ENCODE peak calls at places on chromosome 12, in seven cellular contexts. One of them, this sample, is unnamed.

GRCh38 chr12:32454075-32454474 is 54.7 kb downstream of the FGD4 start:
- DNase-seq in HepG2: no peak
- DNase-seq in H1: no peak
- DNase-seq in SK-N-SH: no peak
- DNase-seq in HCT116: peak
- DNase-seq in K562: no peak
- DNase-seq in GM12878: no peak
- DNase-seq in this sample: no peak

GRCh38 chr12:68374315-68374982 is 42.3 kb upstream of the MDM1 start:
- DNase-seq in SK-N-SH: no peak
- DNase-seq in H1: no peak
- DNase-seq in HCT116: no peak
- DNase-seq in HepG2: no peak
- DNase-seq in GM12878: peak
- DNase-seq in K562: no peak
- DNase-seq in this sample: peak

GRCh38 chr12:92210062-92210461 is 64.4 kb upstream of the BTG1 start:
- DNase-seq in GM12878: peak
- DNase-seq in H1: no peak
- DNase-seq in HepG2: no peak
- DNase-seq in K562: no peak
- DNase-seq in SK-N-SH: no peak
- DNase-seq in HCT116: no peak
- DNase-seq in this sample: no peak

GRCh38 chr12:59151243-59151642 is 230.9 kb upstream of the LRIG3 start:
- DNase-seq in HepG2: no peak
- DNase-seq in HCT116: no peak
- DNase-seq in K562: no peak
- DNase-seq in GM12878: no peak
- DNase-seq in H1: no peak
- DNase-seq in SK-N-SH: no peak
- DNase-seq in this sample: no peak

GRCh38 chr12:96255077-96255476 is 60.9 kb downstream of the ELK3 start:
- DNase-seq in HepG2: no peak
- DNase-seq in K562: no peak
- DNase-seq in SK-N-SH: no peak
- DNase-seq in HCT116: no peak
- DNase-seq in GM12878: no peak
- DNase-seq in H1: peak
- DNase-seq in this sample: no peak

GRCh38 chr12:119423285-119423684 is 88.8 kb downstream of the CCDC60 start:
- DNase-seq in GM12878: no peak
- DNase-seq in HepG2: no peak
- DNase-seq in H1: peak
- DNase-seq in K562: peak
- DNase-seq in SK-N-SH: peak
- DNase-seq in HCT116: peak
- DNase-seq in this sample: no peak

GRCh38 chr12:114676142-114676741 is 7.7 kb downstream of the TBX3 start:
- DNase-seq in SK-N-SH: no peak
- DNase-seq in HCT116: no peak
- DNase-seq in HepG2: no peak
- DNase-seq in K562: no peak
- DNase-seq in H1: no peak
- DNase-seq in GM12878: no peak
- DNase-seq in this sample: no peak

GRCh38 chr12:41151789-41152188 is 36.3 kb upstream of the PDZRN4 start:
- DNase-seq in GM12878: no peak
- DNase-seq in HCT116: no peak
- DNase-seq in H1: no peak
- DNase-seq in K562: no peak
- DNase-seq in SK-N-SH: no peak
- DNase-seq in HepG2: no peak
- DNase-seq in this sample: no peak

GRCh38 chr12:52305921-52306705 is 14.8 kb upstream of the KRT81 start:
- DNase-seq in GM12878: no peak
- DNase-seq in H1: no peak
- DNase-seq in HepG2: no peak
- DNase-seq in K562: no peak
- DNase-seq in HCT116: no peak
- DNase-seq in SK-N-SH: no peak
- DNase-seq in this sample: no peak

GRCh38 chr12:90922068-90922743 is 32.8 kb downstream of the CCER1 start:
- DNase-seq in SK-N-SH: no peak
- DNase-seq in H1: no peak
- DNase-seq in GM12878: no peak
- DNase-seq in K562: no peak
- DNase-seq in HCT116: no peak
- DNase-seq in HepG2: no peak
- DNase-seq in this sample: no peak

GRCh38 chr12:122978507-122978955 is 1.9 kb upstream of the ARL6IP4 start:
- DNase-seq in GM12878: no peak
- DNase-seq in HepG2: no peak
- DNase-seq in K562: no peak
- DNase-seq in H1: no peak
- DNase-seq in HCT116: no peak
- DNase-seq in SK-N-SH: no peak
- DNase-seq in this sample: no peak

GRCh38 chr12:117441751-117442150 is 80.3 kb upstream of the NOS1 start:
- DNase-seq in HepG2: no peak
- DNase-seq in GM12878: no peak
- DNase-seq in K562: no peak
- DNase-seq in SK-N-SH: no peak
- DNase-seq in HCT116: no peak
- DNase-seq in H1: no peak
- DNase-seq in this sample: no peak

GRCh38 chr12:51755251-51755650 is 93.3 kb downstream of the FIGNL2 start:
- DNase-seq in HepG2: no peak
- DNase-seq in H1: no peak
- DNase-seq in HCT116: no peak
- DNase-seq in SK-N-SH: no peak
- DNase-seq in GM12878: no peak
- DNase-seq in K562: no peak
- DNase-seq in this sample: no peak

GRCh38 chr12:132441871-132442863 is 47.8 kb upstream of the FBRSL1 start:
- DNase-seq in H1: no peak
- DNase-seq in K562: no peak
- DNase-seq in HepG2: no peak
- DNase-seq in GM12878: no peak
- DNase-seq in HCT116: no peak
- DNase-seq in SK-N-SH: no peak
- DNase-seq in this sample: no peak

GRCh38 chr12:132374821-132375445 is 45.5 kb upstream of the GALNT9 start:
- DNase-seq in HCT116: no peak
- DNase-seq in H1: no peak
- DNase-seq in HepG2: no peak
- DNase-seq in SK-N-SH: no peak
- DNase-seq in K562: no peak
- DNase-seq in GM12878: no peak
- DNase-seq in this sample: no peak

GRCh38 chr12:94326727-94327126 is 132.9 kb downstream of the CEP83 start:
- DNase-seq in HepG2: no peak
- DNase-seq in K562: no peak
- DNase-seq in HCT116: no peak
- DNase-seq in GM12878: no peak
- DNase-seq in H1: no peak
- DNase-seq in SK-N-SH: no peak
- DNase-seq in this sample: no peak

GRCh38 chr12:94329366-94329765 is 130.3 kb downstream of the CEP83 start:
- DNase-seq in GM12878: no peak
- DNase-seq in K562: no peak
- DNase-seq in HepG2: no peak
- DNase-seq in HCT116: no peak
- DNase-seq in H1: no peak
- DNase-seq in SK-N-SH: no peak
- DNase-seq in this sample: no peak

GRCh38 chr12:94326234-94326633 is 133.4 kb downstream of the CEP83 start:
- DNase-seq in H1: no peak
- DNase-seq in HCT116: no peak
- DNase-seq in SK-N-SH: no peak
- DNase-seq in GM12878: no peak
- DNase-seq in HepG2: no peak
- DNase-seq in K562: no peak
- DNase-seq in this sample: no peak

GRCh38 chr12:94322346-94322745 is 137.3 kb downstream of the CEP83 start:
- DNase-seq in GM12878: no peak
- DNase-seq in HepG2: no peak
- DNase-seq in H1: no peak
- DNase-seq in HCT116: no peak
- DNase-seq in SK-N-SH: no peak
- DNase-seq in K562: no peak
- DNase-seq in this sample: no peak

DNA sequence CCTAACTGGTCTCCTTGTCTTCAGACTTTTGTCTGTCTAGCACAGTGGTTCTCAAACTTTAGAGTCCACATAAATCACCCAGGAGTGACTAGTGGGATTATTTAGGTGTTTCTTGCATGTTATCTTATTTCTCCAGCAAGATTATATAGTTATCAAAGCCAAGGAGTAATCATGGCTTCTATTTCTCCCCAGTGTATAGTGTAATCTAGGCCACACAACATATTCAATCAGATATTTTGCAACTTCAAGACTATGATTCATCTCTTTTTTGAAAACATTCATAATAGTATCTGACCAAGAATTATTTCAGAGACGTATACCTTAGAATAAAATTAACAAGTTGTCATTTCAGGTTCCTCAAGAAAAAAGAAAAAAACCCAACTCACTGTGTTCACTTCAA is 131.8 kb downstream of the CEP83 start:
- DNase-seq in K562: no peak
- DNase-seq in H1: no peak
- DNase-seq in HepG2: no peak
- DNase-seq in GM12878: no peak
- DNase-seq in SK-N-SH: no peak
- DNase-seq in HCT116: no peak
- DNase-seq in this sample: no peak
- TF ChIP-seq JUND in K562: no peak
- TF ChIP-seq JUND in H1: no peak
- TF ChIP-seq JUND in HepG2: no peak
- TF ChIP-seq JUND in GM12878: no peak
- TF ChIP-seq JUND in SK-N-SH: no peak
- TF ChIP-seq JUND in HCT116: no peak
- TF ChIP-seq JUND in this sample: no peak

GRCh38 chr12:48281811-48282210 is 68.9 kb downstream of the ZNF641 start:
- DNase-seq in K562: no peak
- DNase-seq in GM12878: no peak
- DNase-seq in HCT116: no peak
- DNase-seq in H1: no peak
- DNase-seq in SK-N-SH: no peak
- DNase-seq in HepG2: no peak
- DNase-seq in this sample: peak
- TF ChIP-seq JUND in K562: no peak
- TF ChIP-seq JUND in GM12878: no peak
- TF ChIP-seq JUND in HCT116: no peak
- TF ChIP-seq JUND in H1: no peak
- TF ChIP-seq JUND in SK-N-SH: no peak
- TF ChIP-seq JUND in HepG2: no peak
- TF ChIP-seq JUND in this sample: no peak

DNA sequence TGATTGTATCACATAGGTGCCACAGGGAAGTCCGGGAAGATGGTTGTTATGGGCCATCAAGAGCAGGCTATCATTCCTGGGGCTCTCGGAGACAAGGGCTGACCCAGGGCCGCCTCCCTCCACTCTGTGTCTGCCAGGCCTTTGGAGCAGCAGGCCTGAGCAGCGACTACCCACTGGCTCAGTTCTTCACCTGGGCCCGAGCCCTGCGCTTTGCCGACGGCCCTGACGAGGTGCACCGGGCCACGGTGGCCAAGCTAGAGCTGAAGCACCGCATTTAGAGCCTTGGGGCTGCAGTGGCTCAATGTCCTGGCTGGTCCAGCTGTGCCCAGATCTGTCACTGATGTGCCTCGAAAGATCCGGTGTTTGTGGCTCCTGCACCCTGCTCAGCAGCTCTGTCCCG is 10.5 kb upstream of the ALDH2 start:
- DNase-seq in GM12878: no peak
- DNase-seq in SK-N-SH: no peak
- DNase-seq in H1: no peak
- DNase-seq in HepG2: no peak
- DNase-seq in K562: no peak
- DNase-seq in HCT116: no peak
- DNase-seq in this sample: no peak
- TF ChIP-seq JUND in GM12878: no peak
- TF ChIP-seq JUND in SK-N-SH: no peak
- TF ChIP-seq JUND in H1: no peak
- TF ChIP-seq JUND in HepG2: no peak
- TF ChIP-seq JUND in K562: no peak
- TF ChIP-seq JUND in HCT116: no peak
- TF ChIP-seq JUND in this sample: no peak

GRCh38 chr12:21699851-21700250 is 42.2 kb upstream of the LDHB start:
- DNase-seq in HCT116: no peak
- DNase-seq in GM12878: no peak
- DNase-seq in K562: no peak
- DNase-seq in H1: no peak
- DNase-seq in SK-N-SH: no peak
- DNase-seq in HepG2: no peak
- DNase-seq in this sample: peak

GRCh38 chr12:21695896-21696295 is 38.3 kb upstream of the LDHB start:
- DNase-seq in K562: no peak
- DNase-seq in HCT116: no peak
- DNase-seq in SK-N-SH: no peak
- DNase-seq in HepG2: no peak
- DNase-seq in GM12878: no peak
- DNase-seq in H1: no peak
- DNase-seq in this sample: no peak

GRCh38 chr12:21694660-21695059 is 37.0 kb upstream of the LDHB start:
- DNase-seq in HCT116: no peak
- DNase-seq in H1: no peak
- DNase-seq in SK-N-SH: no peak
- DNase-seq in HepG2: no peak
- DNase-seq in K562: no peak
- DNase-seq in GM12878: no peak
- DNase-seq in this sample: no peak

GRCh38 chr12:21696603-21697002 is 39.0 kb upstream of the LDHB start:
- DNase-seq in H1: no peak
- DNase-seq in GM12878: no peak
- DNase-seq in K562: no peak
- DNase-seq in HepG2: no peak
- DNase-seq in SK-N-SH: no peak
- DNase-seq in HCT116: no peak
- DNase-seq in this sample: no peak

DNA sequence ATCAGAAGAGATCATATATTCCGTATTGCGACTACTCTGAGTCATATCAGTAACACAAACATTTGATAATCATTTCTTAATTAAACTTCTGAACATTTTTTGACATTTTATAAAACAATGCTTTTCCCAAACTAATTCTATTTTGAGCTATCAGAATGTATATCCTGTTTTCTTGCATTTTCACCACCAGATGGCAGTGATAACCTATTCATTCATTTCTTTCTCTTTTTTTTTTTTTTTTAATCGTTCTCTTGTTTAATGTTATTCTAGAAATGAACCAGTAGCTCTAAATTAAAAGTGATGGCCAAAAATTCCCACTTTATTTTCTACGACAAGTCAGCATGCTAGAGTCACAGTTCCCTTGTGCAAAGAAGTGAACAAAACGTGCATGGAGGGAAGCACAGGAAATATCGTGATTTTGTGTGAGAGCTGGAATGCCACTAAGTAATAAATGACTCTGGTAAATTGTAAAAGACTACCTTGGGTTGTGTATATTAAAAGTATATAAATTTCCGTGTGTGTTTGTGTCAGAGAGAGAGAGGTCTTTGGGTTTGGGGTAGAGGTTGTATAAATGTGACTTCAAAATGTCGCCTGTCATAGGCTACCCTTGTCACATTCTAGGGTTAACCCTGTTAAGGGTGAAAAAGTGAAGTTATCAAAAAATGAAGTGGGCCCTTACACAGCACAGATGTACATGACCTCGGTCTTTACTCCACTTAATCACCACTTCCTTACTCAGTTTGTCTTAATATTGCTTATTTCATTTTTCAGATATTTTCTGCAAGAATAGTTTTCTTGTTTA is 40.4 kb upstream of the LDHB start:
- DNase-seq in H1: no peak
- DNase-seq in GM12878: no peak
- DNase-seq in HepG2: peak
- DNase-seq in SK-N-SH: peak
- DNase-seq in HCT116: peak
- DNase-seq in K562: peak
- DNase-seq in this sample: peak
- TF ChIP-seq JUND in H1: no peak
- TF ChIP-seq JUND in GM12878: no peak
- TF ChIP-seq JUND in HepG2: no peak
- TF ChIP-seq JUND in SK-N-SH: no peak
- TF ChIP-seq JUND in HCT116: no peak
- TF ChIP-seq JUND in K562: no peak
- TF ChIP-seq JUND in this sample: no peak